ENCODE peak calls at places on chromosomes 12 and 14, in six cellular contexts. K is psoas muscle, H is PC-3, B is A673, X is A549, P is HepG2. D is an unnamed sample.

GRCh38 chr12:29521951-29522350 is 24.5 kb upstream of the OVCH1 start:
- DNase-seq in K (no peak), H (peak; percentile 59), B (no peak), X (no peak), P (no peak), D (no peak)

GRCh38 chr12:110073049-110073831 is 24.9 kb upstream of the C12orf76 start:
- DNase-seq in K (peak; percentile 37), H (peak; percentile 25), B (peak; percentile 25), X (no peak), P (no peak), D (peak; percentile 72)

GRCh38 chr14:57560681-57561080 is 67.0 kb upstream of the CCDC198 start:
- DNase-seq in K (no peak), H (no peak), B (no peak), X (no peak), P (no peak), D (no peak)

GRCh38 chr14:54548491-54548890 is 18.4 kb upstream of the SAMD4A start:
- DNase-seq in K (no peak), H (no peak), B (no peak), X (no peak), P (no peak), D (no peak)

GRCh38 chr12:131057722-131058515 is 104.2 kb downstream of the ADGRD1 start:
- DNase-seq in K (no peak), H (no peak), B (no peak), X (no peak), P (no peak), D (no peak)

GRCh38 chr12:87967871-87968270 is 61.3 kb downstream of the C12orf50 start:
- DNase-seq in K (no peak), H (no peak), B (peak; percentile 74), X (no peak), P (no peak), D (no peak)

GRCh38 chr14:71166434-71166833 is 259.2 kb downstream of the PCNX1 start:
- DNase-seq in K (no peak), H (peak; percentile 79), B (peak; percentile 83), X (peak; percentile 30), P (peak; percentile 57), D (no peak)

GRCh38 chr12:96471368-96472040 is 17.9 kb upstream of the CFAP54 start:
- DNase-seq in K (no peak), H (peak; percentile 72), B (no peak), X (no peak), P (no peak), D (no peak)

GRCh38 chr14:34420547-34421150 is 41.4 kb downstream of the SPTSSA start:
- DNase-seq in K (no peak), H (no peak), B (no peak), X (no peak), P (no peak), D (no peak)

DNA sequence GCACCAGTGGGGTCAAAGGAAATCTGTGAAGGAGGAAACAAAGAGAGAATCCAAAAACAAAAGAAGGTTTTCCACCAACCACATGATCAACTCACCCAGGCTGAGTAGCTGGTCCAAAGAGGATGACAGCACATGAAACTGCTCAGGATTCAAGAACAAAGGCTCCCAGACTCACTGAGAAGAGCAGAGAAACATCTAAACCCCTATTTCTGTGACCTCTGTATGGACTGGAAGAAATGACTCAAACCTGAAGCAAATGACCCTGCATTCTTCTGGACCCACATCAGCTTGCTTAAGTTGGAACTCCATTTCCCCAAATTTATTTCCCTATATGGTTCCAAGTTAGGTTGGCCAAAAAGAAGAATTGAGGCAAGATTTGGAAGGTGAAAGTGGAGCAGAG is 26.3 kb downstream of the TC2N start:
- DNase-seq in K (no peak), H (no peak), B (no peak), X (no peak), P (no peak), D (no peak)
- H3K4me1 ChIP-seq in K (no peaks in the 10 kb centered on the region), H (peaks cover 5% of the 10 kb centered on the region), B (peaks cover 6% of the 10 kb centered on the region), X (peaks cover 10% of the 10 kb centered on the region), P (no peaks in the 10 kb centered on the region), D (no peaks in the 10 kb centered on the region)

DNA sequence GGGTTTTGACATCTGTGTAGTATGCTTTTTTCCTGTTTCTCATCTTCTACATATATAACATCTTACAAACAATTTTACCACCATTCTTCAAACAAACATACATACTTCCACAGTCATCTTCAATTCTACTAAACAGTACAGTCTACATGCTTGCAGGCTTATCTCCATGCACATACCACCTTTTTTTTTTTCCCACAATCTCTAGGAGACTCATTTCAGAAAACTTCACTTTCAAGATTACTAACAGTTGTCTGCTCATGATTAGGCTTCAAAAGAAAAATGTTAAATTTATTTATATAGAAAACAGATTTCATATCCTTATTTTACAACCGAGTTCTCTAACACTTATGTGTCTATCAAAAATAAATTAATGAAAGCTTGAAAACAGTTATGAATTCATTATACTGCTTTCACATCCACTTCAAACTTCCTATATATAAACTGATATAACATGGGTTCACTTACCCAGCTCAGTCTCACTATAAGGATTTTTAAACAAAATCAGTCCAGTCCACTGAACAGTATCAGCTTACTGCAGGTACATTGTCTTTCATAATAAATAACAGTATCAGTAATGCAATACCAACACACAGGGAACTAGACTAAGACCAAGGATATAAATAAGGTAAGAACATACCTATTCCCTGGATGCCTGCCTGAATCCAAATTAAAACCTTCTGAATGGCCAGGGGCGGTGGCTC is 42.5 kb downstream of the LRP6 start:
- DNase-seq in K (no peak), H (no peak), B (no peak), X (no peak), P (no peak), D (no peak)
- H3K4me3 ChIP-seq in K (no peak overlapping the region), H (no peak overlapping the region), B (no peak overlapping the region), X (no peak overlapping the region), P (no peak overlapping the region), D (no peak overlapping the region)

DNA sequence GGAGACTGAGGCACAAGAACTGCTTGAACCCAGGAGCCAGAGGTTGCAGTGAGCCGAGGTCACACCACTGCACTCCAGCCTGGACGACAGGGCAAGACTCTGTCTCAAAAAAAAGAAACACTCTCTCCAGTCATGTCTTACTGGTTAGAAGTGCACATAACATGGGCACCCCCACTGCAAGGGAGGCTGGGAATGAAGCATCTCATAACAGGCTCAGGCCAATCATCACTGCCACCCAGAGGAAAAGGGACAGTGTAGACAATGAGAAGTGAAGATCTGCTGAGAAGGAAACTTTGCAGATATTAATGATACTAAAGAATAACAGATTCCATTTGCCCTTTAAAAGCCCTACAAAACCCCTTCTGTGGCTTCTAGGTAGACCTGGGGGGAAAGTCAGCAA is 66.9 kb downstream of the ITPK1 start:
- DNase-seq in K (no peak), H (no peak), B (no peak), X (no peak), P (no peak), D (peak; percentile 25)
- H3K4me1 ChIP-seq in K (peaks cover 37% of the 10 kb centered on the region), H (peaks cover 57% of the 10 kb centered on the region), B (no peaks in the 10 kb centered on the region), X (peaks cover 66% of the 10 kb centered on the region), P (peaks cover 60% of the 10 kb centered on the region), D (peaks cover 19% of the 10 kb centered on the region)

GRCh38 chr14:89399157-89399556 is 17.9 kb downstream of the FOXN3 start:
- DNase-seq in K (no peak), H (no peak), B (no peak), X (no peak), P (no peak), D (peak; percentile 34)
- H3K4me3 ChIP-seq in K (no peak overlapping the region), H (no peak overlapping the region), B (no peak overlapping the region), X (no peak overlapping the region), P (no peak overlapping the region), D (no peak overlapping the region)

GRCh38 chr14:61930101-61930857 is 168.1 kb downstream of the SNAPC1 start:
- DNase-seq in K (no peak), H (no peak), B (no peak), X (no peak), P (no peak), D (no peak)
- H3K4me1 ChIP-seq in K (no peaks in the 10 kb centered on the region), H (peaks cover 83% of the 10 kb centered on the region), B (no peaks in the 10 kb centered on the region), X (peaks cover 7% of the 10 kb centered on the region), P (no peaks in the 10 kb centered on the region), D (no peaks in the 10 kb centered on the region)

DNA sequence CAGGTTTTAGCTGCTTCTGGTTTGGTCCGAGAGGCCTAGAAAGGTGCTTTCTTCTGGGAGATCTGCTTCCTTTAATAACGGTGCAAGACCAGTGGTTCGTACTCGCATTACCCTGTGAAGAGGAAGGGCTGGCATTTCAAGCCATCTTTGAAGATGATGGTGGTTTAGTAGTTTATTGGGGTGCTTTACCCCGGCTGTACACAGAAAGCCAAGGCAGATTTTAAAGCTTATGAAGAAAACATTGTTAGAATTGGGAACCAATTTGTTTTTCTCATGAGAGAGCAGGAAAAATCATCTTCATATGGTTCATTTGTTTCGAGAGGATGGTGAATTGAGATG is 3.6 kb downstream of the CCND2 start:
- DNase-seq in K (no peak), H (no peak), B (no peak), X (no peak), P (no peak), D (no peak)
- H3K4me3 ChIP-seq in K (no peak overlapping the region), H (no peak overlapping the region), B (no peak overlapping the region), X (no peak overlapping the region), P (no peak overlapping the region), D (no peak overlapping the region)

GRCh38 chr12:124560519-124560918 is 6.9 kb downstream of the NCOR2 start:
- DNase-seq in K (no peak), H (no peak), B (no peak), X (no peak), P (no peak), D (peak; percentile 54)

GRCh38 chr12:124562018-124562795 is 5.2 kb downstream of the NCOR2 start:
- DNase-seq in K (no peak), H (no peak), B (no peak), X (no peak), P (no peak), D (no peak)

GRCh38 chr12:124559182-124560017 is 8.0 kb downstream of the NCOR2 start:
- DNase-seq in K (no peak), H (no peak), B (no peak), X (no peak), P (no peak), D (no peak)

GRCh38 chr12:124562796-124563181 is 4.6 kb downstream of the NCOR2 start:
- DNase-seq in K (no peak), H (no peak), B (no peak), X (no peak), P (no peak), D (no peak)

GRCh38 chr12:124561231-124561630 is 6.2 kb downstream of the NCOR2 start:
- DNase-seq in K (no peak), H (no peak), B (no peak), X (no peak), P (no peak), D (no peak)
- H3K4me1 ChIP-seq in K (peaks cover 54% of the 10 kb centered on the region), H (peaks cover 4% of the 10 kb centered on the region), B (peaks cover 54% of the 10 kb centered on the region), X (peaks cover 19% of the 10 kb centered on the region), P (peaks cover 15% of the 10 kb centered on the region), D (peaks cover 9% of the 10 kb centered on the region)